ENCODE peak calls at places on chromosome 7, in ten cellular contexts. X, W, I, P, F, Q, V, L, C and O are unnamed samples.

GRCh38 chr7:132080967-132081668 is 495.2 kb downstream of the PLXNA4 start:
- DNase-seq in X (peak), W (no peak), I (peak), P (no peak), F (no peak), Q (no peak), V (peak), L (no peak), C (no peak), O (no peak)

GRCh38 chr7:116616555-116617059 is 55.4 kb upstream of the MET start:
- DNase-seq in X (peak), W (no peak), I (peak), P (no peak), F (no peak), Q (no peak), V (no peak), L (no peak), C (no peak), O (no peak)

GRCh38 chr7:4951903-4952636 is 6.9 kb downstream of the MMD2 start:
- DNase-seq in X (peak), W (no peak), I (peak), P (no peak), F (no peak), Q (peak), V (no peak), L (no peak), C (no peak), O (peak)

GRCh38 chr7:33745934-33746333 is 159.4 kb upstream of the BMPER start:
- DNase-seq in X (no peak), W (no peak), I (no peak), P (no peak), F (no peak), Q (no peak), V (no peak), L (no peak), C (no peak), O (no peak)

GRCh38 chr7:128035712-128036111 is 4.5 kb upstream of the LRRC4 start:
- DNase-seq in X (peak), W (no peak), I (peak), P (no peak), F (peak), Q (no peak), V (no peak), L (no peak), C (no peak), O (peak)

GRCh38 chr7:25951414-25952276 is 200.4 kb upstream of the NFE2L3 start:
- DNase-seq in X (no peak), W (no peak), I (peak), P (no peak), F (peak), Q (no peak), V (no peak), L (no peak), C (no peak), O (peak)

GRCh38 chr7:50336909-50337703 is 32.6 kb downstream of the IKZF1 start:
- DNase-seq in X (no peak), W (no peak), I (no peak), P (no peak), F (no peak), Q (no peak), V (no peak), L (no peak), C (no peak), O (no peak)

GRCh38 chr7:73964786-73965185 is 63.2 kb upstream of the ELN start:
- DNase-seq in X (no peak), W (no peak), I (no peak), P (no peak), F (no peak), Q (no peak), V (no peak), L (no peak), C (no peak), O (no peak)

GRCh38 chr7:74544706-74545469 is 91.2 kb downstream of the GTF2IRD1 start:
- DNase-seq in X (peak), W (no peak), I (peak), P (peak), F (no peak), Q (no peak), V (peak), L (no peak), C (peak), O (peak)

GRCh38 chr7:103446046-103446520 is at the start of gene SLC26A5:
- DNase-seq in X (no peak), W (no peak), I (peak), P (no peak), F (peak), Q (peak), V (no peak), L (no peak), C (peak), O (peak)

GRCh38 chr7:146366938-146367337 is 250.3 kb downstream of the CNTNAP2 start:
- DNase-seq in X (peak), W (no peak), I (peak), P (no peak), F (no peak), Q (no peak), V (peak), L (no peak), C (no peak), O (no peak)

GRCh38 chr7:121510302-121510701 is 114.2 kb upstream of the FAM3C start:
- DNase-seq in X (no peak), W (no peak), I (no peak), P (no peak), F (no peak), Q (no peak), V (no peak), L (no peak), C (no peak), O (no peak)

GRCh38 chr7:4724648-4725013 is 42.5 kb downstream of the FOXK1 start:
- DNase-seq in X (peak), W (no peak), I (peak), P (no peak), F (peak), Q (no peak), V (no peak), L (no peak), C (no peak), O (peak)

GRCh38 chr7:94374231-94374630 is 20.5 kb upstream of the COL1A2 start:
- DNase-seq in X (peak), W (peak), I (peak), P (no peak), F (no peak), Q (no peak), V (peak), L (no peak), C (peak), O (no peak)

GRCh38 chr7:41592226-41592625 is 110.7 kb downstream of the INHBA start:
- DNase-seq in X (no peak), W (no peak), I (no peak), P (no peak), F (no peak), Q (no peak), V (no peak), L (no peak), C (no peak), O (no peak)

GRCh38 chr7:34311591-34311990 is 346.4 kb upstream of the NPSR1 start:
- DNase-seq in X (no peak), W (no peak), I (no peak), P (no peak), F (no peak), Q (no peak), V (no peak), L (no peak), C (no peak), O (no peak)

GRCh38 chr7:95529701-95530100 is 44.0 kb downstream of the ASB4 start:
- DNase-seq in X (no peak), W (no peak), I (no peak), P (no peak), F (no peak), Q (no peak), V (no peak), L (no peak), C (no peak), O (no peak)

GRCh38 chr7:157865351-157866165 is 528.8 kb downstream of the DNAJB6 start:
- DNase-seq in X (no peak), W (peak), I (no peak), P (no peak), F (no peak), Q (no peak), V (no peak), L (no peak), C (no peak), O (no peak)

GRCh38 chr7:73972614-73973013 is 55.4 kb upstream of the ELN start:
- DNase-seq in X (no peak), W (no peak), I (no peak), P (no peak), F (no peak), Q (no peak), V (no peak), L (no peak), C (peak), O (no peak)

GRCh38 chr7:43583424-43584199 is 704 bp downstream of the STK17A start:
- DNase-seq in X (peak), W (peak), I (peak), P (peak), F (peak), Q (peak), V (no peak), L (peak), C (peak), O (peak)

GRCh38 chr7:27921081-27921836 is 181.3 kb downstream of the TAX1BP1 start:
- DNase-seq in X (peak), W (no peak), I (peak), P (peak), F (peak), Q (no peak), V (peak), L (no peak), C (no peak), O (peak)

GRCh38 chr7:101733713-101734475 is 83.5 kb upstream of the CUX1 start:
- DNase-seq in X (peak), W (no peak), I (peak), P (no peak), F (peak), Q (no peak), V (no peak), L (no peak), C (peak), O (peak)

GRCh38 chr7:83248000-83248399 is 85.3 kb upstream of the PCLO start:
- DNase-seq in X (no peak), W (no peak), I (no peak), P (no peak), F (no peak), Q (no peak), V (no peak), L (no peak), C (no peak), O (no peak)

GRCh38 chr7:85682819-85683218 is 496.0 kb upstream of the SEMA3D start:
- DNase-seq in X (peak), W (no peak), I (peak), P (no peak), F (no peak), Q (no peak), V (peak), L (no peak), C (no peak), O (no peak)

GRCh38 chr7:39407139-39407538 is 159.1 kb upstream of the YAE1 start:
- DNase-seq in X (no peak), W (no peak), I (no peak), P (no peak), F (no peak), Q (no peak), V (no peak), L (no peak), C (no peak), O (no peak)

GRCh38 chr7:134694299-134694698 is 47.6 kb downstream of the BPGM start:
- DNase-seq in X (no peak), W (no peak), I (no peak), P (no peak), F (no peak), Q (no peak), V (no peak), L (no peak), C (no peak), O (peak)

GRCh38 chr7:90771281-90771680 is 175.2 kb downstream of the CDK14 start:
- DNase-seq in X (peak), W (no peak), I (peak), P (no peak), F (no peak), Q (no peak), V (no peak), L (no peak), C (no peak), O (no peak)

GRCh38 chr7:37510043-37510634 is 61.5 kb upstream of the ELMO1 start:
- DNase-seq in X (peak), W (no peak), I (no peak), P (peak), F (peak), Q (no peak), V (no peak), L (no peak), C (no peak), O (peak)

GRCh38 chr7:32680259-32681173 is 185.2 kb downstream of the AVL9 start:
- DNase-seq in X (peak), W (no peak), I (no peak), P (no peak), F (no peak), Q (no peak), V (peak), L (no peak), C (no peak), O (no peak)

GRCh38 chr7:134778941-134779740 is at the start of gene CALD1:
- DNase-seq in X (peak), W (peak), I (peak), P (no peak), F (no peak), Q (peak), V (peak), L (no peak), C (peak), O (peak)

GRCh38 chr7:140479739-140480084 is 407 bp upstream of the MKRN1 start:
- DNase-seq in X (peak), W (no peak), I (no peak), P (no peak), F (no peak), Q (no peak), V (no peak), L (no peak), C (no peak), O (no peak)

GRCh38 chr7:25857376-25858067 is 294.5 kb upstream of the NFE2L3 start:
- DNase-seq in X (peak), W (no peak), I (peak), P (no peak), F (peak), Q (no peak), V (no peak), L (no peak), C (no peak), O (peak)

GRCh38 chr7:36777062-36777461 is 52.8 kb upstream of the AOAH start:
- DNase-seq in X (no peak), W (no peak), I (no peak), P (peak), F (no peak), Q (no peak), V (no peak), L (peak), C (no peak), O (no peak)